ENCODE peak calls at places on chromosomes 6 and 20, in five cellular contexts. S is heart left ventricle, J is mesendoderm, M is body of pancreas, E is OCI-LY7. W is an unnamed sample.

GRCh38 chr6:140956567-140957306 is 1176.0 kb upstream of the GJE1 start:
- DNase-seq in S (no peak), J (no peak), M (no peak), E (no peak), W (no peak)

GRCh38 chr6:113630365-113630737 is 226.8 kb upstream of the MARCKS start:
- DNase-seq in S (no peak), J (no peak), M (no peak), E (no peak), W (no peak)

GRCh38 chr6:159754401-159754800 is 7.4 kb upstream of the ACAT2 start:
- DNase-seq in S (no peak), J (no peak), M (no peak), E (no peak), W (no peak)

GRCh38 chr6:153108320-153108719 is 22.8 kb downstream of the RGS17 start:
- DNase-seq in S (no peak), J (peak; percentile 48), M (no peak), E (no peak), W (no peak)

GRCh38 chr20:38203337-38204003 is 38.4 kb upstream of the TGM2 start:
- DNase-seq in S (no peak), J (no peak), M (no peak), E (no peak), W (no peak)

GRCh38 chr6:151097207-151097606 is 142.6 kb upstream of the AKAP12 start:
- DNase-seq in S (no peak), J (no peak), M (no peak), E (no peak), W (no peak)

GRCh38 chr20:61904456-61904855 is 161.2 kb downstream of the TAF4 start:
- DNase-seq in S (no peak), J (no peak), M (no peak), E (no peak), W (no peak)

GRCh38 chr6:118476554-118476953 is 71.5 kb upstream of the PLN start:
- DNase-seq in S (no peak), J (no peak), M (no peak), E (no peak), W (no peak)

GRCh38 chr20:36235892-36236785 is at the start of gene AAR2:
- DNase-seq in S (peak; percentile 86), J (peak; percentile 83), M (peak; percentile 81), E (peak; percentile 86), W (peak; percentile 81)

GRCh38 chr20:12198281-12198680 is 280.6 kb downstream of the BTBD3 start:
- DNase-seq in S (no peak), J (no peak), M (no peak), E (no peak), W (no peak)

GRCh38 chr20:33914871-33915270 is 78.8 kb upstream of the RALY start:
- DNase-seq in S (no peak), J (no peak), M (no peak), E (peak; percentile 92), W (no peak)

GRCh38 chr6:10557886-10558285 is 36.7 kb downstream of the GCNT2 start:
- DNase-seq in S (no peak), J (no peak), M (no peak), E (no peak), W (no peak)

GRCh38 chr6:37653933-37654565 is 43.6 kb downstream of the MDGA1 start:
- DNase-seq in S (no peak), J (peak; percentile 88), M (peak; percentile 5), E (peak; percentile 50), W (no peak)

GRCh38 chr6:154995241-154996162 is at the start of gene TIAM2:
- DNase-seq in S (no peak), J (peak; percentile 71), M (no peak), E (no peak), W (no peak)
- H3K27ac ChIP-seq in S (peak within 1 kb of the TSS; percentile 22), J (peak within 1 kb of the TSS; percentile 18), M (no peak within 1 kb of the TSS), E (no peak within 1 kb of the TSS), W (no peak within 1 kb of the TSS)

GRCh38 chr20:4117341-4117740 is 102.0 kb upstream of the RNF24 start:
- DNase-seq in S (no peak), J (no peak), M (no peak), E (no peak), W (no peak)

GRCh38 chr20:4122931-4123330 is 107.6 kb upstream of the RNF24 start:
- DNase-seq in S (no peak), J (no peak), M (no peak), E (no peak), W (no peak)

GRCh38 chr20:4120921-4121321 is 105.6 kb upstream of the RNF24 start:
- DNase-seq in S (no peak), J (no peak), M (no peak), E (no peak), W (no peak)

GRCh38 chr20:4117867-4118266 is 102.5 kb upstream of the RNF24 start:
- DNase-seq in S (no peak), J (no peak), M (no peak), E (no peak), W (no peak)

DNA sequence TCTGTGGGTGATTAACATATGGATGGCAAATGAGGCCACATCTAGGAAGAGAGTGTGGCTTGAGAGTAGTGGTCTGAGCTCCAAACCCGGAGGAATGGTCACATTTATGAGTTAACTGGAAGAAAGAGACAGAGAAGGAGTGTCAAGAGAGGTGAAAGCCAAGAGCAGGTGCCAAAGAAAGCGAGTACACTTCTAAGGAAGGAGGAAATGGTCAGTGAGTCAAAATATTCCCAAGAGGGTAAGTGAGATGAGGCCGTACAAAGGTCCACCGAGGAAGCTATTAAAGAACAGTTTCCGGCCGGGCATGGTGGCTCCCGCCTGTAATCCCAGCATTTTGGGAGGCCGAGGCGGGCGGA is 104.5 kb upstream of the RNF24 start:
- DNase-seq in S (no peak), J (no peak), M (no peak), E (no peak), W (no peak)
- H3K27ac ChIP-seq in S (no peak overlapping the region), J (no peak overlapping the region), M (no peak overlapping the region), E (no peak overlapping the region), W (no peak overlapping the region)

GRCh38 chr6:137707590-137708360 is 159.3 kb upstream of the TNFAIP3 start:
- DNase-seq in S (peak; percentile 62), J (peak; percentile 81), M (peak; percentile 78), E (peak; percentile 87), W (peak; percentile 14)
- H3K27ac ChIP-seq in S (peak overlapping the region; percentile 7), J (no peak overlapping the region), M (no peak overlapping the region), E (no peak overlapping the region), W (no peak overlapping the region)

GRCh38 chr20:25061103-25061799 is 3.3 kb upstream of the ACSS1 start:
- DNase-seq in S (no peak), J (no peak), M (peak; percentile 79), E (no peak), W (no peak)
- H3K27ac ChIP-seq in S (no peak overlapping the region), J (no peak overlapping the region), M (peak overlapping the region; percentile 88), E (no peak overlapping the region), W (no peak overlapping the region)